ENCODE peak calls at places on chromosomes 11 and 22, in seven cellular contexts. Q is GM23338, G is GM12878, L is HCT116, A is HepG2, P is endothelial cell of umbilical vein, R is K562. D is an unnamed sample.
A peak's percentile ranks its signal among the peaks of the same experiment; 100 is the strongest.

GRCh38 chr11:20050048-20050447 is 110.2 kb downstream of the DBX1 start:
- DNase-seq in G (no peak), L (no peak), P (no peak), R (no peak), Q (peak; percentile 42), A (no peak), D (no peak)

GRCh38 chr11:128517457-128518230 is 69.7 kb downstream of the ETS1 start:
- DNase-seq in R (no peak), L (no peak), P (no peak), Q (no peak), G (no peak), A (no peak), D (no peak)

GRCh38 chr11:8690374-8691342 is 8.1 kb downstream of the RPL27A start:
- DNase-seq in Q (no peak), R (no peak), G (no peak), P (no peak), A (no peak), L (no peak), D (no peak)

GRCh38 chr22:22787805-22788459 is 99.7 kb upstream of the IGLL5 start:
- DNase-seq in P (peak; percentile 34), R (peak; percentile 100), G (no peak), Q (peak; percentile 81), A (peak; percentile 30), L (peak; percentile 44), D (peak; percentile 1)

GRCh38 chr11:43130616-43131015 is 181.2 kb upstream of the API5 start:
- DNase-seq in A (no peak), Q (peak; percentile 19), R (no peak), G (no peak), L (no peak), P (no peak), D (peak; percentile 34)

GRCh38 chr11:71355266-71355665 is 92.9 kb downstream of the DHCR7 start:
- DNase-seq in P (no peak), G (no peak), L (no peak), Q (no peak), R (no peak), A (no peak), D (no peak)

GRCh38 chr11:93652161-93652597 is 9.3 kb upstream of the CEP295 start:
- DNase-seq in P (peak; percentile 56), A (peak; percentile 17), G (no peak), R (peak; percentile 36), Q (peak; percentile 67), L (no peak), D (peak; percentile 30)

GRCh38 chr11:134592391-134592990 is 180.4 kb upstream of the B3GAT1 start:
- DNase-seq in P (peak; percentile 2), A (peak; percentile 15), Q (peak; percentile 88), G (no peak), L (peak; percentile 49), R (peak; percentile 38), D (no peak)

GRCh38 chr11:86191874-86192273 is 52.7 kb upstream of the EED start:
- DNase-seq in P (no peak), Q (no peak), G (no peak), R (no peak), A (no peak), L (no peak), D (no peak)

GRCh38 chr11:34234086-34234740 is 123.6 kb downstream of the ABTB2 start:
- DNase-seq in A (no peak), Q (peak; percentile 87), G (peak; percentile 88), R (peak; percentile 33), P (peak; percentile 6), L (peak; percentile 64), D (peak; percentile 10)

GRCh38 chr11:12158926-12159325 is 48.5 kb downstream of the MICAL2 start:
- DNase-seq in L (no peak), R (peak; percentile 65), A (no peak), P (no peak), Q (no peak), G (no peak), D (no peak)

GRCh38 chr22:31891366-31892079 is 52.8 kb upstream of the YWHAH start:
- DNase-seq in G (no peak), L (no peak), P (no peak), A (no peak), R (no peak), Q (no peak), D (no peak)

GRCh38 chr11:120942701-120943100 is 81.2 kb upstream of the TBCEL start:
- DNase-seq in P (no peak), L (no peak), R (no peak), A (no peak), Q (no peak), G (no peak), D (no peak)

GRCh38 chr11:20016526-20016925 is 143.7 kb downstream of the DBX1 start:
- DNase-seq in P (no peak), R (no peak), G (no peak), L (no peak), A (no peak), Q (no peak), D (no peak)

GRCh38 chr11:63909621-63910506 is 7.1 kb downstream of the RCOR2 start:
- DNase-seq in P (no peak), G (no peak), A (no peak), L (no peak), R (no peak), Q (peak; percentile 69), D (no peak)

GRCh38 chr11:62324738-62325556 is 12.3 kb upstream of the ASRGL1 start:
- DNase-seq in R (peak; percentile 79), Q (peak; percentile 85), P (peak; percentile 45), G (no peak), L (peak; percentile 34), A (peak; percentile 70), D (no peak)

GRCh38 chr11:95647355-95647754 is 142.2 kb downstream of the FAM76B start:
- DNase-seq in A (no peak), P (no peak), G (no peak), Q (no peak), L (no peak), R (no peak), D (no peak)
- TF ChIP-seq POLR2AphosphoS5 in A (no peak), P (no peak), G (no peak), Q (no peak), L (no peak), R (no peak), D (no peak)

DNA sequence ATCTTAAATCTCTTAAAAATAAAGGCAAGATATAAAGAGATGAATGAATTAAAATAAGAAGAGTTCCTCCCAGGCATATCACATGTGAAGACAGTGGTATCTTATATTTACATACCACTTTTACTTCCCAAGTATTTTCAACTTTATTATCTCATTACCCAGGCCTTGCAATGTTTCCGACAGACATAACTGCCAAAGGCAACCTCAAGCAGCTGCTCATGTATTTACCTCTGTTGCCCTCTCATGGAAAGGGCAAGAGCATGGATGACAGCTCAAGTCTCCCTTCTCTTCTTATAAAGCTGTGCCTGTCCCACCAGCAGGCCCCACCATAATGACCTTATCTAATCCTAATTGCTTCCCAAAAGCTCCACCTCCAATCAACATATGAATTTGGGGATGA is 894.2 kb downstream of the NTM start:
- DNase-seq in R (no peak), A (no peak), P (no peak), Q (no peak), L (no peak), G (no peak), D (no peak)
- TF ChIP-seq EZH2 in R (no peak), A (no peak), P (no peak), Q (no peak), L (no peak), G (no peak), D (no peak)

GRCh38 chr22:44363214-44363979 is 50.6 kb upstream of the SHISAL1 start:
- DNase-seq in G (no peak), Q (no peak), L (no peak), R (no peak), P (peak; percentile 85), A (peak; percentile 14), D (no peak)
- TF ChIP-seq POLR2AphosphoS5 in G (no peak), Q (no peak), L (no peak), R (no peak), P (no peak), A (no peak), D (no peak)

GRCh38 chr11:74683279-74683871 is 47.9 kb downstream of the CHRDL2 start:
- DNase-seq in L (no peak), A (no peak), Q (peak; percentile 72), P (peak; percentile 41), R (no peak), G (no peak), D (no peak)
- TF ChIP-seq EZH2 in L (no peak), A (no peak), Q (no peak), P (no peak), R (no peak), G (no peak), D (no peak)

GRCh38 chr22:41021655-41022454 is 70.5 kb upstream of the EP300 start:
- DNase-seq in R (peak; percentile 79), L (peak; percentile 41), Q (peak; percentile 77), A (peak; percentile 36), P (peak; percentile 17), G (no peak), D (no peak)
- TF ChIP-seq POLR2AphosphoS5 in R (peak; percentile 48), L (peak; percentile 80), Q (peak; percentile 65), A (no peak), P (peak; percentile 24), G (no peak), D (peak; percentile 79)

DNA sequence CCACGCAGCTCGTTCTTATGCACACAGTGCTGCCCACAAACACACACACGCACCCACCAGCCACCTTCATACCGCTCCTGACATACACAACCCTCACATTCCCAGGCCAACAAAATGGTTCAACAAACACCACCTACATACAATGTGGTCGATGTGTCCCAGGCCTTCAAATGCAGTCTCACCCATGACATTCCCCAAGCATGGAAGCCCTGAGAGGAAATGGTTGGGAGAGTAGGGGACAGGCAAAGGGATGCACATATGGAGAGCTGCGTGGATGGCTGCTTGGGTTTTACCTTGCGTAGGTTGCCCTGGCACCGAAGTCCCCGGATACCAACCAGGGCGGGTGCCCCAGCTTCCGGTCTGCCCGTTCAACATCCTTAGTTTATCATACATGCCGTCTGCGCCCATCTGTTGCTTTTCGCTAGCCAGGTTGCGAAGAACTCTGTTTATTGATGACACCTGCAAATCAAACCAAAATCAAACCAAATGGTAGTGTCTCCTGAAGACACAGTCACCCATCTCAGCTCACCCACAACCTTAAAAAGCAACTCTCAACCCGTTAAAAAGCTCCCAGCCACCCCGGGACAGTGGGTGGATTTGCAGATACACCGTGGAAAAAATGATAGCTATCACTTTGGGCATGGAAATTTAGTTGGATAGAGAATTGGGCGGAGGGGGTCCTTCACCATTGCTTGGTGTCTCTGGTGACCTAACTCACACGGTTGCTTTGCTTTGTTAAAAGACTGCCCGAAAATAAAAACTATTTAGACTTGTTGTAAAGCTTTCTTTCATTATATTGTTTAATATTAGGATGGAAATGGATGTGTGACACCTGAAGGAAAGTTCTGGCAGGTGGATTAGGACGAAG is 10.5 kb downstream of the PAX6 start:
- DNase-seq in R (no peak), L (no peak), P (no peak), Q (peak; percentile 25), G (no peak), A (no peak), D (no peak)
- TF ChIP-seq EZH2 in R (no peak), L (no peak), P (no peak), Q (peak; percentile 66), G (peak; percentile 97), A (no peak), D (no peak)

GRCh38 chr22:16586170-16586569 is 6.4 kb downstream of the CCT8L2 start:
- DNase-seq in R (peak; percentile 56), P (no peak), G (no peak), L (no peak), Q (no peak), A (no peak), D (no peak)

GRCh38 chr22:16586991-16587390 is 5.6 kb downstream of the CCT8L2 start:
- DNase-seq in A (no peak), P (no peak), G (no peak), L (no peak), R (no peak), Q (no peak), D (no peak)
- TF ChIP-seq POLR2AphosphoS5 in A (no peak), P (no peak), G (no peak), L (no peak), R (no peak), Q (no peak), D (no peak)